ENCODE peak calls at places on chromosomes 5 and 9, in eight cellular contexts. U is endothelial cell, Z is GM13976, P is AG09319, W is GM13977, H is uterus, Y is fibroblast of lung, M is stomach. T is an unnamed sample.
A peak's percentile ranks its signal among the peaks of the same experiment; 100 is the strongest.

GRCh38 chr9:94139672-94140417 is 55.6 kb downstream of the PTPDC1 start:
- DNase-seq in U (no peak), Z (no peak), P (peak; percentile 99), W (no peak), H (peak; percentile 98), Y (peak; percentile 98), M (peak; percentile 82), T (peak; percentile 94)

GRCh38 chr5:16548115-16548514 is 68.7 kb downstream of the RETREG1 start:
- DNase-seq in U (no peak), Z (no peak), P (no peak), W (no peak), H (no peak), Y (no peak), M (peak; percentile 32), T (no peak)

GRCh38 chr5:59799668-59800374 is 93.7 kb downstream of the PDE4D start:
- DNase-seq in U (peak; percentile 43), Z (peak; percentile 37), P (no peak), W (no peak), H (no peak), Y (peak; percentile 79), M (no peak), T (no peak)

GRCh38 chr9:81575976-81576375 is 113.4 kb downstream of the TLE1 start:
- DNase-seq in U (no peak), Z (no peak), P (no peak), W (no peak), H (no peak), Y (peak; percentile 48), M (no peak), T (no peak)

GRCh38 chr5:114192108-114192507 is 169.8 kb upstream of the KCNN2 start:
- DNase-seq in U (no peak), Z (no peak), P (no peak), W (no peak), H (no peak), Y (peak; percentile 51), M (no peak), T (no peak)

GRCh38 chr9:136854842-136855460 is 2.8 kb downstream of the MAMDC4 start:
- DNase-seq in U (no peak), Z (no peak), P (no peak), W (no peak), H (no peak), Y (no peak), M (no peak), T (no peak)

GRCh38 chr5:165607026-165607425 is 2101.6 kb downstream of the MAT2B start:
- DNase-seq in U (no peak), Z (no peak), P (no peak), W (no peak), H (no peak), Y (no peak), M (no peak), T (no peak)

GRCh38 chr5:125412051-125412560 is 665.7 kb upstream of the ZNF608 start:
- DNase-seq in U (no peak), Z (peak; percentile 36), P (no peak), W (peak; percentile 25), H (no peak), Y (peak; percentile 21), M (no peak), T (no peak)

GRCh38 chr9:33785914-33786313 is 9.4 kb upstream of the PRSS3 start:
- DNase-seq in U (no peak), Z (no peak), P (no peak), W (no peak), H (no peak), Y (no peak), M (no peak), T (no peak)

GRCh38 chr5:158020555-158021418 is 161.8 kb upstream of the CLINT1 start:
- DNase-seq in U (no peak), Z (no peak), P (no peak), W (no peak), H (no peak), Y (no peak), M (no peak), T (no peak)

GRCh38 chr9:35914307-35914807 is 5.1 kb downstream of the SPAAR start:
- DNase-seq in U (peak; percentile 43), Z (no peak), P (no peak), W (no peak), H (peak; percentile 50), Y (peak; percentile 21), M (peak; percentile 74), T (no peak)

GRCh38 chr9:121267689-121268597 is at the start of gene GSN:
- DNase-seq in U (peak; percentile 75), Z (peak; percentile 88), P (no peak), W (peak; percentile 87), H (peak; percentile 84), Y (peak; percentile 68), M (peak; percentile 88), T (peak; percentile 89)

GRCh38 chr9:71781391-71781790 is 13.1 kb upstream of the CEMIP2 start:
- DNase-seq in U (no peak), Z (peak; percentile 19), P (no peak), W (no peak), H (no peak), Y (no peak), M (no peak), T (no peak)

GRCh38 chr5:78563621-78564020 is 85.0 kb downstream of the LHFPL2 start:
- DNase-seq in U (no peak), Z (no peak), P (no peak), W (no peak), H (no peak), Y (no peak), M (no peak), T (no peak)

DNA sequence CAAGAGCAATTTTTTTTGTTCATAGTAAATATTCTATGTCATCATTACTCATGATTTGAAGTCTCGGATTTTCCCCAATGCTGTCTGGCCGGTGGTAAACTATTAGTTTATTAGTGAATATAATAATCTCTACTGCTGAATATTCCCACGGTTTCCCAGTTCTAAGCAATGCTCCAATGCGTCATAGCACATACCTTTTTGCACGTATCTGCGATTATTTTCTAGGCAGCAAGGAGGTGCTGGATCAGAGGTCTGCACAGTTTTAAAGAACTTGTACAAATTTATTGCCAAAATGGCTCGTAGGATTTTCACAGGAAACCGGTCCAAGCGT is 43.9 kb upstream of the TCF7 start:
- DNase-seq in U (no peak), Z (no peak), P (no peak), W (no peak), H (no peak), Y (no peak), M (no peak), T (no peak)
- TF ChIP-seq CTCF in U (no peak), Z (no peak), P (no peak), W (peak; percentile 4), H (no peak), Y (no peak), M (no peak), T (peak; percentile 17)

GRCh38 chr9:9998491-9999287 is 614.1 kb downstream of the PTPRD start:
- DNase-seq in U (no peak), Z (no peak), P (no peak), W (no peak), H (no peak), Y (peak; percentile 1), M (no peak), T (no peak)
- TF ChIP-seq CTCF in U (peak; percentile 32), Z (peak; percentile 20), P (no peak), W (no peak), H (no peak), Y (peak; percentile 6), M (no peak), T (peak; percentile 36)

GRCh38 chr5:36059571-36060515 is 6.8 kb downstream of the UGT3A2 start:
- DNase-seq in U (no peak), Z (no peak), P (peak; percentile 20), W (no peak), H (no peak), Y (no peak), M (no peak), T (no peak)

GRCh38 chr5:36055984-36056383 is 10.7 kb downstream of the UGT3A2 start:
- DNase-seq in U (no peak), Z (no peak), P (no peak), W (no peak), H (no peak), Y (no peak), M (no peak), T (no peak)

GRCh38 chr5:36058776-36059175 is 7.9 kb downstream of the UGT3A2 start:
- DNase-seq in U (no peak), Z (no peak), P (no peak), W (no peak), H (no peak), Y (no peak), M (no peak), T (no peak)

GRCh38 chr5:36066001-36066539 is 612 bp downstream of the UGT3A2 start:
- DNase-seq in U (no peak), Z (no peak), P (no peak), W (no peak), H (no peak), Y (no peak), M (no peak), T (no peak)

DNA sequence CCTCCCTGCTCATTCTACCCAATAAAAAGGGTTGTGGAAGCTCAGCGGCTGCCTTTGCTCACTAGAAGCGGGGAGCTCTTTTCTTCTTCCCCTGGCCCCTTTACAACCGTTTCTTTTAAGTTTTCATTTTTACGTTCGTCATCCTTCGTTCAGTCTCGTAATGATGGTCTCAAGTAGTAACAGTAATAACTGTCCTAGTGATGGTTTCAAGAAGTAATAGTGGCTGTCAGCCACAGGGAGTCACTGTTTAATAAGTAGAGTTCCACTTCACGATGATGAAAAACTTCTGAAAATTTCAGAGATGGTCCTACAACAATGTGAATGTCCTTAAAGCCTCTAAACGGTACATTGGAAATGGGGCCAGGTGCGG is 6.2 kb downstream of the UGT3A2 start:
- DNase-seq in U (no peak), Z (no peak), P (no peak), W (no peak), H (no peak), Y (no peak), M (no peak), T (no peak)
- TF ChIP-seq CTCF in U (no peak), Z (no peak), P (peak; percentile 40), W (no peak), H (no peak), Y (no peak), M (no peak), T (peak; percentile 19)

GRCh38 chr5:72412283-72413055 is 92.3 kb downstream of the PTCD2 start:
- DNase-seq in U (no peak), Z (no peak), P (no peak), W (no peak), H (no peak), Y (no peak), M (no peak), T (no peak)
- TF ChIP-seq CTCF in U (no peak), Z (no peak), P (peak; percentile 42), W (peak; percentile 16), H (no peak), Y (no peak), M (no peak), T (peak; percentile 53)

DNA sequence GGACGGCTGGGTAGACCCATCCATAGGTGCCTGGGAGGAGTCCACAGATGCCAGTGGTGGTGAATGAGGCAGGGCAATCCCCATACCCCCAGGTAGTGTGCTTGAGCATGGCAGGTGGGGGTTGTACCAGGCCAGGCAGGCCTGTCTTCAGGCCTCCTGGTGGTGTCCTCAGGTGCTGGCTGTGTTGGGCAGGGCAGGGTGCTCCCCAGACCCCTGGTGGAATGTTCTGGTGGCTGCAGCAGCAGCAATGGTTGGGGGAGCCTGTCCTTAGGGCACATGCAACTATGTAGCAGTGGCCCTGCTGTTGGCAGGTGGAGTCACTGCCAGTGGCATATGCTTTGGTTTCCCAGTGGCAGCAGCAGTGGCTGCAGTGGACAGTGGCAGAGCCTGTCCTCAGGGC is 10.0 kb downstream of the ALG2 start:
- DNase-seq in U (peak; percentile 10), Z (no peak), P (no peak), W (no peak), H (no peak), Y (no peak), M (no peak), T (no peak)
- TF ChIP-seq CTCF in U (no peak), Z (no peak), P (no peak), W (no peak), H (no peak), Y (no peak), M (no peak), T (no peak)

GRCh38 chr9:125361837-125362531 is 100.4 kb downstream of the GAPVD1 start:
- DNase-seq in U (peak; percentile 52), Z (no peak), P (no peak), W (no peak), H (no peak), Y (peak; percentile 47), M (no peak), T (no peak)
- TF ChIP-seq CTCF in U (peak; percentile 31), Z (no peak), P (peak; percentile 22), W (peak; percentile 15), H (no peak), Y (peak; percentile 43), M (no peak), T (peak; percentile 34)